ENCODE peak calls at places on chromosomes 3 and 15, in seven cellular contexts. N, V, Y, A, Z, P and R are unnamed samples.

GRCh38 chr15:62977952-62978811 is 64.4 kb upstream of the TPM1 start:
- DNase-seq in N (no peak), V (no peak), Y (no peak), A (no peak), Z (no peak), P (peak), R (no peak)

GRCh38 chr3:122257951-122258350 is 67.1 kb upstream of the CSTA start:
- DNase-seq in N (no peak), V (no peak), Y (no peak), A (no peak), Z (no peak), P (no peak), R (no peak)

GRCh38 chr3:163129287-163129686 is 1632.7 kb downstream of the OTOL1 start:
- DNase-seq in N (no peak), V (no peak), Y (no peak), A (no peak), Z (no peak), P (no peak), R (no peak)

GRCh38 chr15:72203507-72203837 is 5.9 kb upstream of the GRAMD2A start:
- DNase-seq in N (no peak), V (no peak), Y (no peak), A (peak), Z (no peak), P (peak), R (no peak)

GRCh38 chr3:95923496-95924210 is 890.7 kb upstream of the EPHA6 start:
- DNase-seq in N (no peak), V (no peak), Y (no peak), A (peak), Z (no peak), P (peak), R (no peak)

GRCh38 chr3:110456438-110457138 is 615.0 kb upstream of the NECTIN3 start:
- DNase-seq in N (no peak), V (no peak), Y (no peak), A (no peak), Z (no peak), P (no peak), R (no peak)

GRCh38 chr15:100727291-100727851 is 125.0 kb downstream of the ASB7 start:
- DNase-seq in N (no peak), V (no peak), Y (no peak), A (peak), Z (no peak), P (no peak), R (peak)

GRCh38 chr3:112629425-112629824 is 11.5 kb downstream of the CCDC80 start:
- DNase-seq in N (peak), V (no peak), Y (no peak), A (no peak), Z (no peak), P (peak), R (no peak)

GRCh38 chr3:139309880-139310279 is 33.9 kb upstream of the MRPS22 start:
- DNase-seq in N (no peak), V (no peak), Y (no peak), A (no peak), Z (no peak), P (peak), R (no peak)

GRCh38 chr3:13325092-13325491 is 95.0 kb downstream of the NUP210 start:
- DNase-seq in N (no peak), V (no peak), Y (no peak), A (no peak), Z (no peak), P (no peak), R (no peak)

GRCh38 chr3:145892869-145893268 is 268.1 kb downstream of the PLOD2 start:
- DNase-seq in N (no peak), V (no peak), Y (no peak), A (no peak), Z (no peak), P (no peak), R (no peak)

GRCh38 chr3:43001094-43001553 is 22.0 kb downstream of the GASK1A start:
- DNase-seq in N (no peak), V (no peak), Y (no peak), A (peak), Z (no peak), P (peak), R (no peak)

GRCh38 chr3:58164199-58164879 is 46.4 kb downstream of the DNASE1L3 start:
- DNase-seq in N (no peak), V (no peak), Y (peak), A (peak), Z (no peak), P (peak), R (no peak)

GRCh38 chr3:65279225-65279624 is 591.4 kb upstream of the ADAMTS9 start:
- DNase-seq in N (no peak), V (no peak), Y (no peak), A (no peak), Z (no peak), P (no peak), R (no peak)

GRCh38 chr3:95228416-95228815 is 1165.6 kb downstream of the NSUN3 start:
- DNase-seq in N (no peak), V (no peak), Y (no peak), A (no peak), Z (no peak), P (no peak), R (no peak)

GRCh38 chr3:52052831-52053306 is 3.5 kb downstream of the DUSP7 start:
- DNase-seq in N (peak), V (peak), Y (no peak), A (peak), Z (peak), P (peak), R (peak)
- TF ChIP-seq CTCF in N (peak), V (peak), Y (no peak), A (peak), Z (no peak), P (peak), R (peak)

DNA sequence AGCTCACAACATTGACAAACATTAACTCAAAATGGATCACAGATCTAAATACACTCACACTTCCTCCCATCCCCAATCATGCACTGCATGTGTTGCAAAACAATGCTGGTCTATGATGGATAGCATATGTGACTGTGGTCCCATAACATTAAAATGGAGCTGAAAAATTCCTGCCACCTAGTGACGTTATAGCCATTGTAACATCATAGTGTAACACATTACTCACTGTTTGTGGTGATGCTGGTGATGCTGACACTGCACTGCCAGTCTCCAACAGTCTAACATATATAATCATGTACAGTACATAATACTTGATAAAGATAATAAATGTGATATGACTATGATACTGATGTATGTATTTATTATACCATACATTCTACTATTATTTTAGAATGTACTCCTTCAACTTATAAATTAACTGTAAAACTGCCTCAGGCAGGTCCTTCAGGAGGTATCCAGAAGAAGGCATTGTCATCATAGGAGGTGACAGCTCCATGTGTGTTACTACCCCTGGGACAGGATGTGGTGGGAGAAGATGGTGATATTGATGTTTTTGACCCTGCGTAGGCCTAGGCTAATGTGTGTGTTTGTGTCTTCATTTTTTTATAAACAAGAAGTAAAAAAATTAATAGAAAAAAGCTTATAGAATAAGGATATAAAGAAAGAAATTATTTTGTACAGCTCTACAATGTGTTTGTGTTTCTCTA is 41.3 kb downstream of the TXNRD3 start:
- DNase-seq in N (no peak), V (no peak), Y (no peak), A (no peak), Z (no peak), P (peak), R (no peak)
- TF ChIP-seq CTCF in N (no peak), V (no peak), Y (no peak), A (no peak), Z (no peak), P (no peak), R (no peak)

DNA sequence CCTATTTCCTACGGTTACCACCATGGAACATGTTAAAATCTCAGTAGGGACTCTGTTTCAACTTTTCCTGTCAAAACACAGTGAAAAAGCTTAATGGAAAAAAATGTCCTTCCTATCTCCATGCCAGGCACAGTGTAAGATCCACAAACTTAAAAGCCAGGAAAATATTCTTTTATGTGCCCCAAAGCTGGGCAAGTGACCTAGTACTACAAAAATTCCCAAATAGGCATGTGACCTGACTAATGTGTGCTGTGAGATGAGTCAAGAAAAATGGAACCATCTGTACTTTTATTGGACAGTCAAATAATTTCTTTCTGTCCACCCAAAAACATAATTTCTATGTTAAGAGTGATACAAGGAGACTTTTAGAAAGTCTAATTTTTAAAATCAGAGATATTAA is 406.0 kb downstream of the ZBTB20 start:
- DNase-seq in N (no peak), V (no peak), Y (no peak), A (no peak), Z (no peak), P (peak), R (no peak)
- TF ChIP-seq CTCF in N (no peak), V (no peak), Y (no peak), A (no peak), Z (no peak), P (no peak), R (no peak)

GRCh38 chr3:46370784-46371183 is at the start of gene CCR5:
- DNase-seq in N (no peak), V (peak), Y (no peak), A (no peak), Z (no peak), P (no peak), R (no peak)

GRCh38 chr3:46375214-46375613 is 4.5 kb downstream of the CCR5 start:
- DNase-seq in N (no peak), V (no peak), Y (no peak), A (no peak), Z (no peak), P (no peak), R (no peak)

GRCh38 chr3:46374755-46375154 is 4.0 kb downstream of the CCR5 start:
- DNase-seq in N (no peak), V (no peak), Y (no peak), A (no peak), Z (no peak), P (no peak), R (no peak)

GRCh38 chr3:46371802-46372340 is 1.1 kb downstream of the CCR5 start:
- DNase-seq in N (no peak), V (no peak), Y (no peak), A (no peak), Z (no peak), P (no peak), R (no peak)

GRCh38 chr3:46372492-46373359 is 2.0 kb downstream of the CCR5 start:
- DNase-seq in N (peak), V (no peak), Y (no peak), A (no peak), Z (no peak), P (peak), R (peak)
- TF ChIP-seq CTCF in N (peak), V (peak), Y (peak), A (peak), Z (peak), P (peak), R (peak)

GRCh38 chr3:98185180-98185579 is 18.7 kb downstream of the OR5H15 start:
- DNase-seq in N (peak), V (no peak), Y (no peak), A (no peak), Z (no peak), P (no peak), R (no peak)

DNA sequence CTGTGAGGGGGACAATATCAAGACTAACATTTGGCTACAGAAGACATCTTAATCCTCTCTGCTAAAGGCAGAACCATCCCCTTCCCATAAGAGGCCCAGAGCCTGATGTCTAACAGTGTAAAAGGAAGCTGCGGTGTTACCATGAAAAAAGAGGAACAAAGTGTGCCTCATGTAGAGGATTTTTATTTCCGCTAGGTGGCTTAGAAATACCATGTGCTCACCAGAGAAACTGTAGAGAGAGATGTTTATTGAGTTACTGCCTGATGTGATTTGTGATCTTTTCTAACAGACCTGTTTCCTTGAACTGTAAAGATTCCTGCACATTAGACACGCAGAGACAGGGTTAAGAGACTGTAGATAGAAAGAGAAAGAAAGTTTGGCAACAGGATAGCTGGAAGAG is 22.1 kb downstream of the OR5H15 start:
- DNase-seq in N (peak), V (no peak), Y (no peak), A (no peak), Z (no peak), P (no peak), R (peak)
- TF ChIP-seq CTCF in N (no peak), V (peak), Y (peak), A (no peak), Z (no peak), P (peak), R (peak)

GRCh38 chr3:11452988-11453847 is 181.0 kb downstream of the ATG7 start:
- DNase-seq in N (no peak), V (no peak), Y (no peak), A (peak), Z (no peak), P (peak), R (no peak)
- TF ChIP-seq CTCF in N (no peak), V (no peak), Y (no peak), A (no peak), Z (no peak), P (no peak), R (no peak)